ENCODE peak calls at places on chromosomes 4 and X, in seven cellular contexts. L is CD8-positive, alpha-beta memory T cell; P is activated CD8-positive, alpha-beta memory T cell treated with anti-CD3 and anti-CD28 coated beads for 48 hours; I is Karpas-422; B is dermis microvascular lymphatic vessel endothelial cell; C is fibroblast of the conjunctiva; Y is stimulated activated CD8-positive, alpha-beta memory T cell treated with anti-CD3 and anti-CD28 coated beads, Interleukin-4, amount 100 ng/mL, for 1 hour. S is an unnamed sample.

GRCh38 chrX:103157511-103158316 is 57.2 kb upstream of the BEX4 start:
- DNase-seq in L (no peak), P (no peak), I (peak), B (peak), C (peak), Y (no peak), S (no peak)

GRCh38 chrX:13607996-13608365 is 38.6 kb downstream of the EGFL6 start:
- DNase-seq in L (no peak), P (no peak), I (no peak), B (no peak), C (no peak), Y (no peak), S (no peak)

GRCh38 chrX:53316860-53317237 is 35.5 kb upstream of the IQSEC2 start:
- DNase-seq in L (no peak), P (no peak), I (no peak), B (no peak), C (no peak), Y (no peak), S (no peak)

GRCh38 chr4:73308286-73308685 is 49.7 kb upstream of the ANKRD17 start:
- DNase-seq in L (no peak), P (no peak), I (peak), B (peak), C (no peak), Y (no peak), S (no peak)

GRCh38 chr4:17577660-17578481 is 873 bp downstream of the LAP3 start:
- DNase-seq in L (peak), P (no peak), I (peak), B (peak), C (no peak), Y (peak), S (peak)

GRCh38 chr4:162485486-162485885 is 321.7 kb upstream of the FSTL5 start:
- DNase-seq in L (no peak), P (no peak), I (no peak), B (no peak), C (no peak), Y (no peak), S (no peak)

GRCh38 chr4:46856347-46856746 is 52.7 kb downstream of the COX7B2 start:
- DNase-seq in L (no peak), P (no peak), I (peak), B (no peak), C (no peak), Y (no peak), S (no peak)

GRCh38 chr4:43898836-43899235 is 549.8 kb downstream of the KCTD8 start:
- DNase-seq in L (no peak), P (no peak), I (no peak), B (no peak), C (no peak), Y (no peak), S (no peak)

GRCh38 chrX:40938418-40938817 is 146.8 kb upstream of the USP9X start:
- DNase-seq in L (no peak), P (no peak), I (no peak), B (peak), C (no peak), Y (no peak), S (no peak)

GRCh38 chr4:78648639-78649363 is 97.2 kb downstream of the ANXA3 start:
- DNase-seq in L (no peak), P (no peak), I (no peak), B (peak), C (no peak), Y (no peak), S (no peak)

GRCh38 chrX:135114392-135114791 is 5.9 kb downstream of the ETDB start:
- DNase-seq in L (no peak), P (no peak), I (no peak), B (no peak), C (no peak), Y (no peak), S (no peak)

GRCh38 chr4:176792348-176793059 is at the start of gene VEGFC:
- DNase-seq in L (no peak), P (no peak), I (no peak), B (peak), C (peak), Y (no peak), S (peak)

GRCh38 chr4:57581200-57581599 is 471.0 kb upstream of the IGFBP7 start:
- DNase-seq in L (no peak), P (no peak), I (no peak), B (no peak), C (no peak), Y (no peak), S (no peak)

GRCh38 chrX:56789518-56790070 is 60.6 kb downstream of the NBDY start:
- DNase-seq in L (no peak), P (no peak), I (no peak), B (no peak), C (no peak), Y (no peak), S (peak)